ENCODE peak calls at places on chromosomes 11 and 22, in seven cellular contexts. V is coronary artery, D is osteocyte, Q is AG09319, Z is type B pancreatic cell, M is adrenal gland, R is left ventricle myocardium inferior. K is an unnamed sample.

GRCh38 chr11:130849215-130849568 is 67.1 kb downstream of the SNX19 start:
- DNase-seq in M (no peak), V (no peak), Q (peak), D (no peak), Z (no peak), R (no peak), K (no peak)

GRCh38 chr11:68843052-68843561 is 1.4 kb upstream of the CPT1A start:
- DNase-seq in R (no peak), Q (no peak), D (no peak), M (peak), Z (no peak), V (no peak), K (no peak)

GRCh38 chr11:120908521-120909181 is 115.3 kb upstream of the TBCEL start:
- DNase-seq in R (no peak), V (no peak), Z (no peak), M (no peak), Q (no peak), D (no peak), K (no peak)

GRCh38 chr11:492416-493226 is 14.4 kb downstream of the RNH1 start:
- DNase-seq in Z (no peak), V (no peak), D (peak), R (no peak), Q (no peak), M (no peak), K (no peak)

GRCh38 chr22:35697142-35697541 is 20.5 kb upstream of the APOL5 start:
- DNase-seq in R (no peak), D (no peak), Q (no peak), V (no peak), Z (no peak), M (no peak), K (no peak)

GRCh38 chr22:33476716-33477115 is 418.5 kb upstream of the SYN3 start:
- DNase-seq in Z (no peak), R (no peak), M (peak), V (no peak), Q (peak), D (no peak), K (no peak)

GRCh38 chr11:41781441-41781840 is 322.0 kb upstream of the LRRC4C start:
- DNase-seq in Q (no peak), D (no peak), R (no peak), V (no peak), Z (no peak), M (no peak), K (no peak)

GRCh38 chr22:46084943-46085830 is 65.1 kb upstream of the PPARA start:
- DNase-seq in D (no peak), M (peak), Z (no peak), R (peak), Q (peak), V (peak), K (no peak)

GRCh38 chr11:103812680-103813079 is 223.8 kb upstream of the DDI1 start:
- DNase-seq in M (no peak), Q (peak), R (no peak), V (no peak), Z (no peak), D (no peak), K (no peak)

GRCh38 chr11:21289686-21290085 is 620.3 kb downstream of the NELL1 start:
- DNase-seq in V (no peak), M (no peak), D (no peak), R (no peak), Q (no peak), Z (no peak), K (no peak)
- TF ChIP-seq CTCF in V (no peak), M (no peak), D (no peak), R (no peak), Q (no peak), Z (no peak), K (no peak)

DNA sequence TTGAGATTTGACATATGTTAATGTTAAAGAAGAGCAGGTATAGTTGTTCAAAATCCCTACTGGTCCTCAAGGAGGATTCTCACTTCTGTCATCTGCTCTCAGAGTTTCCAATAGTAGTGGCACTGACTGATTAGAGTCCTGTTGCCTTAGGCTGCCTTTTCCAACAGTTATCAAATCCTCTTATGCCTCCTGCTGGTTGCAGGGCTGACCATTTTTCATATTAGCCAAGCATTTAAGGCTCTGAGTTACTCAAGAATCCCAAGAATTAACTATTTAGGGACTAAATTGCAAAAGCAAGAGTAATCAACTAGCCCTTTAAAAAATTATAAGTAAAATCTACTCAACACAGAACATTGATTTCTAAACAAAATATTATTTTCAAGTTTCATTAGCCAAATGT is 212.0 kb upstream of the CHORDC1 start:
- DNase-seq in R (no peak), Q (no peak), M (no peak), D (no peak), Z (no peak), V (no peak), K (no peak)
- TF ChIP-seq CTCF in R (peak), Q (no peak), M (peak), D (peak), Z (peak), V (no peak), K (no peak)

DNA sequence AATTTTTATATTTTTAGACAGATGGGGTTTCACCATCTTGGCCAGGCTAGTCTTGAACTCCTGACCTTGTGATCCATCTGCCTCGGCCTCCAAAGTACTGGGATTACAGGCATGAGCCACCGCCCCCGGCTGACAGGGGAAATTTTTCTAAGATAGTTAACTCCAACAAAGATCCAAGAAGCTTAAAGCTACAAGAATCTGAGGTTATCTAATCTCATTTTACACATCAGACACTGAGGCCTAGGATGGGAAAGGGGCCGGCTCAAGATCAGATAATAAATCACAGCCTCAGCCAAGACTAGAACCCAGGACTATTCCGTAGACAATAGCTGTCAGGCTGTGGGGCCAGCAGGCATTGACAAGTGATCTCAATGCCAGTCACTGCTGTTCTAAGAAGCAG is 94.0 kb downstream of the AMBRA1 start:
- DNase-seq in D (no peak), Q (no peak), R (no peak), Z (no peak), V (no peak), M (no peak), K (no peak)
- TF ChIP-seq CTCF in D (no peak), Q (no peak), R (no peak), Z (no peak), V (no peak), M (no peak), K (no peak)

GRCh38 chr11:36381005-36381350 is 84.9 kb downstream of the PRR5L start:
- DNase-seq in Z (no peak), R (no peak), M (no peak), V (no peak), Q (no peak), D (no peak), K (no peak)

GRCh38 chr11:36377759-36378553 is 81.9 kb downstream of the PRR5L start:
- DNase-seq in D (no peak), R (no peak), Q (no peak), M (no peak), Z (no peak), V (no peak), K (no peak)

GRCh38 chr11:36380296-36381004 is 84.4 kb downstream of the PRR5L start:
- DNase-seq in R (no peak), M (no peak), Z (no peak), Q (no peak), D (no peak), V (no peak), K (no peak)

GRCh38 chr11:36376888-36377758 is 81.0 kb downstream of the PRR5L start:
- DNase-seq in V (no peak), R (peak), M (peak), Q (no peak), Z (peak), D (peak), K (no peak)

DNA sequence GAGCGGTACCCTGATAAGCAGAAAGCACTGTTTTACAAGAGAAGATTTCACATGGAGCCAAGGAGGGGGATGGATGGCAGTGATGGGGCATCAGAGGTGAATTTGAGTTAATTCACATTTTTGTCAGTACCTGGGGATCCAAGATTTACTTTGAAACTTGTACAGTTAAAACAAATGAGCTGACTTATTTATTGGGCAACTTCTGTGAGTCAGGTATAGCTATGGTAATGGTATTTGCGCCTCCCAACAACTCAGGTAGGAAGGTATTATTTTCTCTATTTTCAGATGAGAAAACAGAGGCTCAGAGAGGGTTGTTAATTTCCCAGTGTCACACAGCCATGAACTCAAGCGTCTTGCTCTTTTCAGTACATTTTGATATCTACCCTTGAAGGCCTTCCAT is 83.6 kb downstream of the PRR5L start:
- DNase-seq in Q (no peak), Z (no peak), V (no peak), D (no peak), M (no peak), R (no peak), K (no peak)
- TF ChIP-seq CTCF in Q (no peak), Z (no peak), V (no peak), D (no peak), M (no peak), R (no peak), K (no peak)

DNA sequence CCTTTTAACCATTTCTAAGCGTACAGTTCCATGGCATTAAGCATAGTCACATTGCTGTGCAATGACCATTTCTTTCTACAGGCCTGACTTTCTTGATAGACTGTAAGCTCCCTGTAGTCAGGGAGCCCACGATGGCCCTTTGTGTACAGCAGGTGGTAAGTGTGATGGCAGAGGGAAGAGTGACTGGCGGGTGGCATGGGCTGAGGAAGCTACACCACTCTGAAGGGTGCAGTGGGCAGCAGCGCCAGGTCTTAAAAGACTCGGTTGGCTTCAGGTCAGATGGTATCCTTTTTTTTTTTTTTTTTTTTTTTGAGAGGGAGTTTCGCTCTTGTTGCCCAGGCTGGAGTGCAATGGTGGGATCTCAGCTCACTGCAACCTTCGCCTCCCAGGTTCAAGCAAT is 1.6 kb downstream of the PPM1F start:
- DNase-seq in M (no peak), R (no peak), Z (no peak), Q (no peak), V (no peak), D (no peak), K (no peak)
- TF ChIP-seq CTCF in M (no peak), R (no peak), Z (no peak), Q (no peak), V (no peak), D (no peak), K (no peak)

DNA sequence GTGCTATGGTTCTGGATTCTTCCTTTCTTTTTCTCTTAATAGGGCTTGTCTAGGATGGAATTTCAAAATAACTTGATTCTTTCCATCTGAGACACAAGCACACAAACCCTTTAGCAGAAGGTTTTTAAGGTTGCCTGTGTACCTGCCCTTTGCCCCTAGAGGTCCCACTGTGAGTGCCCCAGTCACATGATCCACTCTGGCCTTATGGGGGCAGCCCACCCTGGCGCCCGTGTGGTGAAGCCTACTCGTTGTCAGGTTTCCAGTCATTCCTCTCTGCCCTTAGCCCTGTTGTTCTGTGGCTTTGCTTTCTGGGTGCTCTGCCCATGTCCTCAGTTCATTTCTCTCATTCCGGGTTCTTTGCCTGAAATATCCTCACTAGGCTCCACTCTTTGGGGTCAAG is 51.8 kb downstream of the ZNRF3 start:
- DNase-seq in Z (no peak), M (no peak), D (no peak), Q (no peak), R (no peak), V (no peak), K (no peak)
- TF ChIP-seq CTCF in Z (no peak), M (no peak), D (no peak), Q (no peak), R (no peak), V (no peak), K (no peak)

DNA sequence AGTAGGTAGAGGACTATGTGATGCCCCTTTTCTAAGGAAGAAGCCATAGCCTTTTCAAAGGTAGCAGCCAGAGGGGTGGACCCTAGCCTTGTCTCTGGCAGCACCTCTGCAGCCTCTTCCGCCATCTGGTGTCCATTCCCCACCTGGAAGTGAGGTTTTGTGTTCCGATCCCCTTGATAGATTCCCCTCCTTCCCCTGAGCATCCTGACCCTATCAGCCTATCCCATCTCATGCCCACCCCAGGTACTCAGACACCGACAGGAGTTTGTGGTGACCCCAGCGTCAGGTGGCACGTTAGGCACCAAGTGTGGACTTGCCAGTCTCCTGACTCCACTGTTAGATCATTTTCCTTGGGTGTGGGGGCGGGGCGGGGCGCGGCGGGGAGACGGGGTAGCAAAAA is 398 bp upstream of the FAM89B start:
- DNase-seq in V (no peak), R (no peak), Q (no peak), D (no peak), M (no peak), Z (no peak), K (no peak)
- TF ChIP-seq CTCF in V (peak), R (peak), Q (peak), D (peak), M (peak), Z (peak), K (peak)

DNA sequence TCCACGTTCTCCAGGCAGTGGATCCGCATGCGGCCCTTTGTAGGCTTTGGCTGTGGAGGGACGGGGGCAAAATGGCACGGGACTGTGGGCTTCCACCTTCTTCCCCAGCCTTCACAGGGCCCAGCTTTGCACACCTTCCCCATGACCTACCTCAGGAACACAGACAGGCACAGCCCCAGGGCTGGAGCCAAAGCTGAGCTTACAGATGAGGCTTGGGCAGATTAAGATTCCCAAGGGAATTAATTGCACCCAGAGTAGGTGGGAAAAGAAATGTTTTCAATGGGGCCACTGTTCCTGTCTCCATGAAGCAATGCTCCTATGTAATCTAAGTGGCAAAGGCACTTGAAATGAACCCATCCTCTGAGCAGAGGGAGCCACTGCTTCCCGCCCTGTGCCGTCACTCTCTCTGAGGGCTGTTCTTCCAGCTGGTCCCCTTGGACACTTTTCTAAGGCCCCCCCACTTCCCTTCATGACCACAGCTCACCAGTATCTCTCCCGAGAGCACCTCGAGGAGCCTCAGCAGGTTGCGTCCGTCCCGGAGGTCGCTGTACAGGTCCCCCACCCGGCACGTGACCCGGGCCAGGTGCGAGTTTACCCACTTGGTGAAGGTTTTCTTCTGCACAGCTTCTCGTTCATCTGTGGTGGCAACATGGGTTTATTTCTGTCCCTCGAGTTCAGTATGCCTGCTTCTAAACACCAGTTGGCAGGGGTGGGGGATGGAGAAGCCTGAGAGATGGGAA is 13.5 kb downstream of the SPTBN2 start:
- DNase-seq in M (no peak), Z (no peak), R (no peak), D (no peak), V (no peak), Q (no peak), K (no peak)
- TF ChIP-seq CTCF in M (no peak), Z (no peak), R (no peak), D (no peak), V (no peak), Q (no peak), K (no peak)

DNA sequence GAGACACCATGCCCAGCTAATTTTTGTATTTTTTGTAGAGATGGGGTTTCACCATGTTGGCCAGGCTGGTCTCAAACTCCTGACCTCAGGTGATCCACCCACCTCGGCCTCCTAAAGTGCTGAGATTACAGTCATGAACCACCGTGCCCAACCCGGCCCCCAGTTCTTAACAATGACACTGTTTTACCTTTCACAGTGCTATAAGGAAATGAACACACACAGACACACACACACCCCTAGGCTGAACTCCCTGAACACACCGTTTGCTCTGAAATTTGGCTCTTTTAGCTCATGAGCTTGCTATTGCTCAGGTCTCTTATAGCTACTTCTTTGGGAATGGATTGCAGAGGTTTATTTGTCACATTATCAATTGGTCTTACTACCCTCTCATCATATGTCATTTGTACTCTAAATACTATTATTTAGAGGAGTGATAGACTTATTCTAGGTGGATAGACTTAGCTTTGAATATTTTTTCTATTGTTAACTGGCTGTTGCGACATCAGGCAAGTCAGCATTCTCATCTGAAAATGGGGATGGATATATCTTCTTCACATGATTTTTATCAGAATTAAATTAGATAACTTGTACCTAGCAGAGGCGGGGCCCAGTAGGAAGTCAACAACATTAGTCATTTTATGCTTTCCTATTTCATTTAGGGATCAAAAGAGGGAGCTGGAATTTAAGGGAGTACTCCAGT is 2.1 kb downstream of the LYVE1 start:
- DNase-seq in Z (no peak), Q (no peak), D (no peak), V (no peak), M (no peak), R (no peak), K (no peak)
- TF ChIP-seq CTCF in Z (no peak), Q (no peak), D (no peak), V (no peak), M (no peak), R (no peak), K (no peak)